ENCODE peak calls at places on chromosomes 2 and 18, in seven cellular contexts. K is HepG2, N is heart left ventricle, T is endothelial cell of umbilical vein, R is thoracic aorta, I is left ventricle myocardium inferior, F is transverse colon. W is an unnamed sample.
A peak's percentile ranks its signal among the peaks of the same experiment; 100 is the strongest.

GRCh38 chr2:218732761-218733158 is 22.1 kb downstream of the TTLL4 start:
- DNase-seq in K (no peak), R (no peak), F (no peak), N (no peak), I (no peak), T (no peak), W (no peak)

GRCh38 chr18:5415665-5416064 is 120.1 kb upstream of the ZBTB14 start:
- DNase-seq in F (no peak), K (no peak), N (no peak), T (no peak), R (no peak), I (no peak), W (no peak)

GRCh38 chr18:32427084-32427933 is 43.4 kb downstream of the GAREM1 start:
- DNase-seq in N (no peak), T (no peak), R (no peak), I (no peak), F (no peak), K (peak; percentile 20), W (no peak)

GRCh38 chr2:202965810-202966454 is 48.7 kb upstream of the NBEAL1 start:
- DNase-seq in I (no peak), F (no peak), K (peak; percentile 17), N (no peak), R (no peak), T (peak; percentile 15), W (no peak)

GRCh38 chr18:62338446-62339105 is 13.5 kb downstream of the TNFRSF11A start:
- DNase-seq in K (no peak), N (no peak), T (no peak), F (no peak), R (no peak), I (no peak), W (no peak)

GRCh38 chr2:3606370-3607124 is 11.6 kb downstream of the COLEC11 start:
- DNase-seq in T (no peak), I (no peak), R (no peak), K (no peak), N (no peak), F (no peak), W (no peak)

GRCh38 chr2:37378411-37378810 is 34.0 kb downstream of the QPCT start:
- DNase-seq in K (peak; percentile 43), F (no peak), I (no peak), T (no peak), R (no peak), N (no peak), W (no peak)

GRCh38 chr2:174902491-174903242 is 102.5 kb downstream of the CHN1 start:
- DNase-seq in N (no peak), R (no peak), I (no peak), T (peak; percentile 24), K (no peak), F (no peak), W (no peak)

GRCh38 chr2:9235388-9236344 is 29.1 kb downstream of the ASAP2 start:
- DNase-seq in T (peak; percentile 82), F (no peak), K (peak; percentile 17), R (no peak), I (no peak), N (no peak), W (no peak)

GRCh38 chr2:203535784-203536590 is 886 bp upstream of the RAPH1 start:
- DNase-seq in I (no peak), K (no peak), T (no peak), R (no peak), N (no peak), F (no peak), W (no peak)

GRCh38 chr2:26768759-26769500 is 4.8 kb downstream of the SLC35F6 start:
- DNase-seq in I (peak; percentile 66), K (no peak), T (peak; percentile 24), R (peak; percentile 46), F (peak; percentile 70), N (peak; percentile 75), W (peak; percentile 92)

GRCh38 chr2:24886640-24887324 is 33.3 kb downstream of the ADCY3 start:
- DNase-seq in K (no peak), I (no peak), F (no peak), N (no peak), R (no peak), T (peak; percentile 85), W (no peak)

GRCh38 chr2:226445216-226445861 is 354.3 kb downstream of the IRS1 start:
- DNase-seq in T (no peak), N (no peak), F (no peak), K (peak; percentile 65), R (no peak), I (no peak), W (no peak)

GRCh38 chr18:59748628-59749360 is 51.6 kb upstream of the CCBE1 start:
- DNase-seq in R (no peak), K (no peak), I (no peak), F (no peak), T (no peak), N (no peak), W (no peak)

GRCh38 chr2:73131807-73132206 is 19.1 kb upstream of the RAB11FIP5 start:
- DNase-seq in T (no peak), F (no peak), K (no peak), R (no peak), I (no peak), N (no peak), W (no peak)

GRCh38 chr18:26566874-26567273 is 18.5 kb upstream of the KCTD1 start:
- DNase-seq in T (no peak), K (no peak), F (no peak), I (no peak), N (no peak), R (no peak), W (no peak)

GRCh38 chr18:35045808-35046207 is 4.6 kb downstream of the MAPRE2 start:
- DNase-seq in K (no peak), I (no peak), R (no peak), F (no peak), T (no peak), N (no peak), W (no peak)

GRCh38 chr18:23779696-23780303 is 90.5 kb downstream of the LAMA3 start:
- DNase-seq in F (no peak), R (no peak), I (no peak), N (no peak), T (no peak), K (peak; percentile 54), W (no peak)

GRCh38 chr18:35127201-35127600 is 86.0 kb downstream of the MAPRE2 start:
- DNase-seq in F (no peak), K (peak; percentile 19), I (no peak), T (peak; percentile 21), R (no peak), N (no peak), W (no peak)

GRCh38 chr2:25711641-25712369 is 38.4 kb upstream of the DTNB start:
- DNase-seq in N (no peak), T (no peak), R (no peak), I (no peak), F (no peak), K (no peak), W (no peak)

GRCh38 chr2:221571108-221571390 is 1.1 kb downstream of the EPHA4 start:
- DNase-seq in K (no peak), I (no peak), N (no peak), R (no peak), F (peak; percentile 11), T (peak; percentile 27), W (no peak)

GRCh38 chr2:65842104-65842503 is 409.7 kb upstream of the SPRED2 start:
- DNase-seq in K (no peak), I (no peak), R (no peak), T (no peak), F (no peak), N (no peak), W (no peak)

GRCh38 chr2:106542730-106543359 is 55.7 kb downstream of the CD8B2 start:
- DNase-seq in K (peak; percentile 53), T (peak; percentile 62), F (peak; percentile 77), I (peak; percentile 65), N (peak; percentile 63), R (peak; percentile 32), W (peak; percentile 66)
- TF ChIP-seq CTCF in K (peak; percentile 96), T (peak; percentile 71), F (peak; percentile 93), I (peak; percentile 96), N (peak; percentile 93), R (peak; percentile 87), W (peak; percentile 94)

GRCh38 chr2:227513113-227513512 is 41.2 kb downstream of the AGFG1 start:
- DNase-seq in F (no peak), T (peak; percentile 17), R (no peak), N (no peak), I (no peak), K (no peak), W (no peak)
- H3K4me1 ChIP-seq in F (peaks cover 67% of the 10 kb centered on the region), T (peaks cover 10% of the 10 kb centered on the region), R (peaks cover 81% of the 10 kb centered on the region), N (peaks cover 93% of the 10 kb centered on the region), I (peaks cover 100% of the 10 kb centered on the region), K (peaks cover 31% of the 10 kb centered on the region), W (peaks cover 45% of the 10 kb centered on the region)

GRCh38 chr18:10485475-10485874 is 31.0 kb downstream of the APCDD1 start:
- DNase-seq in I (no peak), T (no peak), R (no peak), F (no peak), K (no peak), N (no peak), W (no peak)

GRCh38 chr18:10481831-10482230 is 27.4 kb downstream of the APCDD1 start:
- DNase-seq in K (no peak), N (no peak), T (no peak), I (no peak), F (no peak), R (no peak), W (no peak)

GRCh38 chr18:10477863-10478260 is 23.4 kb downstream of the APCDD1 start:
- DNase-seq in K (no peak), N (no peak), I (no peak), R (no peak), F (no peak), T (no peak), W (no peak)

GRCh38 chr18:10482985-10483949 is 28.8 kb downstream of the APCDD1 start:
- DNase-seq in N (peak; percentile 48), F (peak; percentile 25), K (no peak), I (peak; percentile 45), T (no peak), R (no peak), W (no peak)

DNA sequence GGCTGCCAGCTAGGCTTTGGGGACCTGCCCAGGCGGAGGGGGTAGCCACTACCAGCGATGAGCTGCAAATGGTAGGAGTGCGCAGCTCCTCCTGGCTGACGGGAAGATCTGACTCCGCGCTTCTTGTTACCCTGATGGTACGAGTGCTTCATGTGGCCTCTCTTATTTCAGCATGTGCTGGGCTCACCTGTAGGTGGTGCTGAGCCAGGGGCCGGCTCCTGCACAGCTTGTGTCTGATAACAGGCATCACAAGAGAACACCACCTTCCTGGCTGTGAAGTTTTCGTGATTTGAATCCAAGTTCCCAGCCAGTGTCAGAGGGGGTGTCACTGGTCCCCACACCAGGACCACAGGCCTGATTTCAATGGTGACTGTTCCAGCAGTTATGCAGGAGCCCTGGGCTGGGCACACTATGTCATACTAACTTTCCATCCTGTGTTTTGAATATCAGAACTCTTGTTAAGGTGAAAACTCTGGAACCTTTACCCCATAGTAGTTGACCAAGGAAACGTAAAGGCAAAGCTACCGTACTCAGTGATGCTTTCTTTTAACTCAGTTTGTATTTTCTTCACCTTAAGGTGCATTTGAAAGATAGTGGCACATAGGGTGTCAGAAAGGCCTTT is 28.0 kb downstream of the APCDD1 start:
- DNase-seq in T (no peak), N (no peak), I (no peak), R (no peak), K (no peak), F (no peak), W (no peak)
- TF ChIP-seq CTCF in T (no peak), N (no peak), I (no peak), R (no peak), K (no peak), F (no peak), W (no peak)

DNA sequence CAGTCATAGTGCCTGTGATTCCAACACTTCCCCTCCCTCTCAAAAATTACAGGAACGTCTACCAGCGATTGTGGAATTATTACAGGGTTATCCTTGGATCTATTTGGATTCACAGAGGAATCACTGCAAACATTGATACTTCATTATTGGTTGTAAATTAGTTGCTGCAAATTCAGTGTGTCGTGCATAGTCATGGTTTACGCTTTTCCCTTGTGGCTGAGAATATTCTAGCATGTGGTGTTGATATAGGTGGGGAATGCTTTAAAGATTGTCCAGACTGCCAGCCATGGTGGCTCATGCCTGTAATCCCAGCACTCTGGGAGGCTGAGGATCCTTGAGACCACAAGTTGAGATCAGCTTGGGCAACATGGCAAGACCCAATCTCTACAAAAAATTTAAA is 48.7 kb upstream of the PDK1 start:
- DNase-seq in R (no peak), K (no peak), F (no peak), T (no peak), I (no peak), N (no peak), W (no peak)
- H3K4me1 ChIP-seq in R (no peaks in the 10 kb centered on the region), K (no peaks in the 10 kb centered on the region), F (no peaks in the 10 kb centered on the region), T (no peaks in the 10 kb centered on the region), I (no peaks in the 10 kb centered on the region), N (no peaks in the 10 kb centered on the region), W (no peaks in the 10 kb centered on the region)